ENCODE peak calls at places on chromosome 7, in nine cellular contexts. N, B, U, Z, K, V, H, E and P are unnamed samples.

GRCh38 chr7:70647801-70648491 is 484.0 kb upstream of the GALNT17 start:
- DNase-seq in K (peak; percentile 19), V (no peak), N (peak; percentile 29), Z (no peak), H (peak; percentile 56), U (no peak), B (no peak), E (no peak), P (no peak)

GRCh38 chr7:128073671-128074070 is 42.4 kb upstream of the LRRC4 start:
- DNase-seq in V (no peak), H (no peak), U (no peak), Z (no peak), B (no peak), K (no peak), N (no peak), E (no peak), P (no peak)

GRCh38 chr7:55172881-55173609 is 154.2 kb downstream of the EGFR start:
- DNase-seq in V (no peak), U (peak; percentile 54), N (no peak), B (no peak), K (no peak), H (no peak), Z (no peak), E (peak; percentile 10), P (no peak)

GRCh38 chr7:18087687-18088078 is 60.0 kb upstream of the PRPS1L1 start:
- DNase-seq in B (no peak), E (no peak), N (no peak), Z (peak; percentile 61), K (no peak), V (peak; percentile 33), H (no peak), U (no peak), P (peak; percentile 29)

GRCh38 chr7:82494420-82494819 is 50.8 kb upstream of the CACNA2D1 start:
- DNase-seq in K (no peak), U (no peak), Z (no peak), H (no peak), E (no peak), V (no peak), B (no peak), N (no peak), P (no peak)

GRCh38 chr7:137933270-137934017 is 68.4 kb downstream of the CREB3L2 start:
- DNase-seq in E (no peak), U (no peak), N (no peak), B (no peak), K (no peak), H (no peak), Z (no peak), V (no peak), P (no peak)

GRCh38 chr7:100465702-100466311 is 1.7 kb upstream of the SPACDR start:
- DNase-seq in Z (peak; percentile 87), U (peak; percentile 86), N (peak; percentile 59), K (no peak), V (no peak), B (peak; percentile 84), E (no peak), H (peak; percentile 47), P (peak; percentile 51)

GRCh38 chr7:11188529-11189310 is 215.0 kb downstream of the PHF14 start:
- DNase-seq in Z (peak; percentile 64), H (no peak), V (no peak), E (no peak), N (no peak), B (no peak), K (no peak), U (no peak), P (no peak)

GRCh38 chr7:44274623-44274975 is 50.8 kb downstream of the CAMK2B start:
- DNase-seq in B (no peak), E (no peak), K (no peak), H (no peak), Z (no peak), N (no peak), U (peak; percentile 55), V (peak; percentile 12), P (no peak)

GRCh38 chr7:90432752-90433151 is 29.5 kb downstream of the CLDN12 start:
- DNase-seq in V (no peak), U (peak; percentile 37), H (no peak), E (no peak), B (no peak), Z (no peak), K (no peak), N (no peak), P (no peak)

GRCh38 chr7:78279457-78279856 is 480.9 kb downstream of the PHTF2 start:
- DNase-seq in U (no peak), E (no peak), N (no peak), V (no peak), B (no peak), K (no peak), H (no peak), Z (no peak), P (no peak)

GRCh38 chr7:146176790-146177189 is 60.2 kb downstream of the CNTNAP2 start:
- DNase-seq in U (no peak), B (no peak), E (no peak), K (no peak), Z (peak; percentile 5), N (no peak), H (no peak), V (no peak), P (no peak)

DNA sequence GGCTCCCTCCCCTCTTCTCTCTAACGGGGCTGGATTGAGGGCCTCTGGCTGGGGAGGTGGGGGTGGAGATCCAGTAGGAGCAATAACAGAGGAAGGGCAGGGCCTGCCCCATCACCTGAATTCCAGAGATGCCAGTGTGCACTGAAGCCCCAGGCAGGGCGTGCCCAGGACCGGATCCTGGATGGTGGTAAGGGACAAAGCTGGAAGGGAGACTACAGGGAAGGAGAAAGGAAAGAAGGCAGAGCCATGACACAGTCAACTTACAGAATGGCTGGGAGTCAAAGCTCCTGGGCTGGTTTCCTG is 647 bp downstream of the TMEM139 start:
- DNase-seq in E (peak; percentile 81), B (no peak), N (peak; percentile 69), H (no peak), U (peak; percentile 73), K (no peak), V (no peak), Z (peak; percentile 39), P (no peak)
- TF ChIP-seq CTCF in E (no peak), B (no peak), N (no peak), H (no peak), U (no peak), K (no peak), V (no peak), Z (no peak), P (no peak)

GRCh38 chr7:102916426-102916825 is 3.6 kb downstream of the LRRC17 start:
- DNase-seq in H (no peak), B (no peak), Z (no peak), V (no peak), N (peak; percentile 56), K (no peak), U (no peak), E (no peak), P (no peak)
- TF ChIP-seq CTCF in H (no peak), B (no peak), Z (no peak), V (no peak), N (no peak), K (no peak), U (no peak), E (no peak), P (no peak)

DNA sequence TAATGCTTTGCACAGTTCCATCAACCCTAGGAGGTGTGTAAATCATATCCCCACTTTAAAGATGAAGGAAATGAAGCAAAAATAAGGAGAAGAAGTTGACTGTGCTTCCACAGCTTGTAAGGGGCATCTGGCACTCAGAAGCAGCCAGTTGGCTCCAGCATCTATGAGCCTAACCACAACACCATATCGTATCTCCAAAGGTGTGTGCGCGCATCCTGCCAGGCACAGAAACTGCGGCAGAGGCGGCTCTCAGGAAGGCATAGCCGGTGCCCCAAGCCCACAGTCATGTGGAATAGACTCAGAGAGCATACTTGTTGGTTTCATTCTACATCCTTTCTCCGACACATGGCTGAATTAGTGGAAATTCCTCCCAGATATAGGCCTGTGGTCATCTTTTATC is 424.0 kb downstream of the CALN1 start:
- DNase-seq in B (no peak), Z (no peak), N (no peak), K (no peak), U (no peak), H (no peak), V (no peak), E (no peak), P (no peak)
- TF ChIP-seq CTCF in B (no peak), Z (no peak), N (no peak), K (no peak), U (no peak), H (no peak), V (no peak), E (no peak), P (no peak)

GRCh38 chr7:51451751-51452465 is 135.3 kb upstream of the COBL start:
- DNase-seq in E (peak; percentile 65), H (no peak), Z (peak; percentile 81), V (peak; percentile 60), N (no peak), B (no peak), U (no peak), K (no peak), P (peak; percentile 28)
- TF ChIP-seq CTCF in E (peak; percentile 30), H (no peak), Z (peak; percentile 60), V (peak; percentile 60), N (no peak), B (no peak), U (no peak), K (no peak), P (peak; percentile 27)

DNA sequence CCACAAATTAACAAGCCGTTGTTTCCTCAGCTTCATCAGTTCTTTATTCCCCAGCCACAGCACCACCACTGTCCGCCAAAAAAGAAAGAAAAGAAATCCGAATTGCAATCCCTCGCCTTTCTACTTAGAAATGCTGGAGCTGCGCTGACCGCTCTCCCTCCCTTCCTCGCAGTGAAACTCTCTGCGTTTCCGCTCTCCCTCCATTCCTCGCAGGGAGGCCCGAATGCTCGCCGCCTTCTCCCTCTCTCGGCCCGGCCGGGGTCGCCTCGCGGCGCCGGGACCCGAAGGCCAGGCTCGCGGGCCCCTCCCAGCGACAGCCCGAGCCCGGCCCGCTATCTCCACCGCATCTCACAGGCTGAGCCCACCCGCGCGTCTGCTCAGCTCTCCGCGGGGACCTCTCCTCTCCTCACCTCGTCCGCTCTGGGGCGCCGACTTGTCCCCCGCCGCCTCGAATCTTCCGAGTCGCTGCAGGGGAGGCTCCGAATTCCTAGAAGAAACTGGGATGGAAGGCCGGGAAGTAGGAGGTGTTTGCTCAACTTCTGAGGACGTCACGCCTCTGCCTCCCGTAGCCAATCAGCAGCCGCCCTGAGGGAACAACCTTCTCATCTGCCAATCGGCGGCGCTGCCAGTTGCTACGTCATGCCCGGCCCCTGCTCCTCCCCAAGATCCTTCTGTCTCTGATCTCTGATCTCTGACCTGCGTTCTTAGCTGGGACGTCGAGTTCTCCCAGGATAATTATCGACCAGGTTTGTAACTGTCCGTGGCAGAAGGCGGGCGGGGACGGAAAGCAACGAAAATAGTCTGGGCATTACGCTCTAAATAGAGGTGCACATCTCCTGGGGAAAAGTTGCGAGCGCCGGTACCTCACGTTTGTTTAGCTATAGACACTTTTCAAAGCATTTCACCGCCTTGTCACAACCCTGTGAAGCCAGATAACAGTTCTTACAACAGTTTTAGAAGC is at the start of gene AASS:
- DNase-seq in B (peak; percentile 99), E (peak; percentile 93), K (peak; percentile 88), N (peak; percentile 97), V (peak; percentile 96), H (peak; percentile 78), U (peak; percentile 97), Z (peak; percentile 99), P (peak; percentile 96)
- TF ChIP-seq CTCF in B (no peak), E (no peak), K (no peak), N (no peak), V (no peak), H (no peak), U (no peak), Z (no peak), P (no peak)